ENCODE peak calls at places on chromosomes 3 and 15, in four cellular contexts. B is GM12878, D is K562, Q is H1. N is an unnamed sample.

GRCh38 chr15:42149493-42150245 is 6.8 kb downstream of the PLA2G4F start:
- DNase-seq in Q (no peak), D (no peak), B (no peak), N (no peak)

GRCh38 chr3:40299721-40300335 is 9.7 kb upstream of the EIF1B start:
- DNase-seq in Q (no peak), B (no peak), D (no peak), N (no peak)

GRCh38 chr3:146072824-146073223 is 88.2 kb downstream of the PLOD2 start:
- DNase-seq in Q (no peak), D (no peak), B (no peak), N (no peak)

GRCh38 chr3:88003115-88003755 is 55.6 kb downstream of the CGGBP1 start:
- DNase-seq in B (no peak), D (peak; percentile 12), Q (no peak), N (peak; percentile 50)

GRCh38 chr3:11944052-11944673 is 60.0 kb upstream of the SYN2 start:
- DNase-seq in Q (peak; percentile 55), D (peak; percentile 58), B (no peak), N (peak; percentile 70)

GRCh38 chr3:141484701-141485287 is 2.0 kb upstream of the RASA2 start:
- DNase-seq in B (no peak), Q (no peak), D (no peak), N (no peak)

GRCh38 chr15:40146037-40146436 is 14.8 kb upstream of the BUB1B start:
- DNase-seq in Q (peak; percentile 16), D (no peak), B (no peak), N (peak; percentile 51)

GRCh38 chr3:46668116-46668515 is 25.4 kb downstream of the ALS2CL start:
- DNase-seq in Q (no peak), B (no peak), D (no peak), N (no peak)

GRCh38 chr3:45321607-45322391 is 66.6 kb upstream of the LARS2 start:
- DNase-seq in Q (no peak), D (no peak), B (no peak), N (no peak)

GRCh38 chr15:87144775-87145174 is 1065.1 kb downstream of the AGBL1 start:
- DNase-seq in B (no peak), D (no peak), Q (no peak), N (no peak)

GRCh38 chr15:71162309-71162708 is 47.0 kb downstream of the THSD4 start:
- DNase-seq in D (no peak), Q (no peak), B (no peak), N (no peak)

GRCh38 chr3:184567924-184568590 is 6.5 kb downstream of the EPHB3 start:
- DNase-seq in D (no peak), Q (no peak), B (no peak), N (no peak)

GRCh38 chr3:104785966-104786365 is 580.7 kb upstream of the ALCAM start:
- DNase-seq in D (no peak), Q (no peak), B (no peak), N (no peak)

GRCh38 chr3:65112751-65113300 is 425.0 kb upstream of the ADAMTS9 start:
- DNase-seq in Q (no peak), D (no peak), B (no peak), N (no peak)

GRCh38 chr15:73704869-73705645 is 20.9 kb downstream of the CD276 start:
- DNase-seq in D (peak; percentile 81), B (no peak), Q (peak; percentile 87), N (no peak)

GRCh38 chr15:69289312-69290146 is 9.2 kb upstream of the PAQR5 start:
- DNase-seq in Q (no peak), D (no peak), B (no peak), N (no peak)

GRCh38 chr3:37863949-37864822 is 2.5 kb downstream of the CTDSPL start:
- DNase-seq in B (no peak), Q (peak; percentile 49), D (no peak), N (no peak)

GRCh38 chr3:177150970-177151627 is 46.2 kb downstream of the TBL1XR1 start:
- DNase-seq in D (no peak), Q (no peak), B (peak; percentile 48), N (peak; percentile 39)

GRCh38 chr3:124565013-124565412 is 165.2 kb upstream of the UMPS start:
- DNase-seq in B (no peak), Q (peak; percentile 87), D (peak; percentile 67), N (peak; percentile 69)

GRCh38 chr3:30006111-30006510 is 600.3 kb upstream of the TGFBR2 start:
- DNase-seq in Q (no peak), B (no peak), D (no peak), N (no peak)

DNA sequence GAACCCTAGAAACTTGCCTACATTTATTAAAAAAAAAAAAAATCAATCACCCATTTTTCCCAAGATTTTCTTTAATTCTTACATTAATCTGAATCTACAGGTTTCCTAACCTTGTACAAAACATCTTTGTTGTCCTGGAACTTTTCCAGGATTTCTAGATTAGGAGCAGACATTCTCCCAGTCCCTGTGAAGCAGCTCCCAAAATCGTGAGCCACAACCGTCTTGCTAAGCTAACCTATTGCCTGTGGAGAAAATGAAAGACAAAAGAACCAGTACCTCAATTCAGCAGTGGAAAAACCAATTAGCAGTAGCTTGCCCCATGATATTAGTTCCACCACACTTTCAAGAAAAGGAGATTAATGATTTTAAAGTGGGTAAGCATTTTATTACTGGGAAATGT is 522.1 kb downstream of the UNC13C start:
- DNase-seq in B (no peak), D (no peak), Q (no peak), N (no peak)
- TF ChIP-seq ZNF274 in B (no peak), D (no peak), Q (no peak), N (no peak)

DNA sequence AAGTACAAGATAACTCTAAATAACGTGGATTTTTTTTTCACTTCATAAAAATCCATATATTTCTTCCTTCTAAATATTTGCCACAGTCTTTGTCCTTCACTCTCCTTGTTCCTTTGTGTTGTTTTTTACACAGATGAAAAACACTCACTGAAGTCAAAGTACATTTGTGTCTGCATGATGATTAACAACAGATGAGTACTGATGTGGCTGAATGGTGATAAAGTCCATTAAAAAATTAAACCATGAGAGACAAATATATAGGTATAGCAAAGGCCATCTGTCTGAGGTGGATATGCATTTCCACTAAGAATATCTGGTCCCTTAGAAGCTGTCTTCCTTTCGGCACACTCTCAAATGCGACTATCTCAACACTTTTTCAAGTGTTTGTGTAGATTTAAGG is 317.5 kb upstream of the MCTP2 start:
- DNase-seq in D (no peak), Q (no peak), B (no peak), N (no peak)
- TF ChIP-seq EGR1 in D (no peak), Q (no peak), B (no peak), N (no peak)

GRCh38 chr3:33716227-33716626 is 1.8 kb downstream of the CLASP2 start:
- DNase-seq in D (no peak), B (no peak), Q (no peak), N (no peak)
- TF ChIP-seq ZNF274 in D (no peak), B (no peak), Q (no peak), N (no peak)

DNA sequence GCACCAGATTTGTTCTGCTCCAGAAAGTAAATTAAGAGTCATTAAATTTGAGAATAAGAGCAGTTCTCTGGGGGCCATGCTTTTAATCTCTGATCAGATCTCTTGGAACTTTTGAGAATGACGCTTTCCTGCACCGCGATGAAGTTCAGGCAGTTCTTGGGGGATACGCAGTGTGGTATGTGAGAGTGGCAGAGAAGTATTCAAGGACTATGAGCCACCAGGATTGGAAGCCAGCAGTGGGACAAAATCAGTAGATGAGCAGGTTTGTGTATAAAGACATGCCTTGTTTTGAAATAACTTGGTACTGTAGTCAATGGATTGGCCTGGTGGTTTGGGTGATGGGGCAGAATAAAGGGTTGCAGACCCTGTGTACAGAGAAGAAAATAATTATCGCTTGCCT is 483.6 kb downstream of the ERC2 start:
- DNase-seq in B (no peak), Q (no peak), D (no peak), N (no peak)
- TF ChIP-seq EGR1 in B (no peak), Q (no peak), D (no peak), N (no peak)

DNA sequence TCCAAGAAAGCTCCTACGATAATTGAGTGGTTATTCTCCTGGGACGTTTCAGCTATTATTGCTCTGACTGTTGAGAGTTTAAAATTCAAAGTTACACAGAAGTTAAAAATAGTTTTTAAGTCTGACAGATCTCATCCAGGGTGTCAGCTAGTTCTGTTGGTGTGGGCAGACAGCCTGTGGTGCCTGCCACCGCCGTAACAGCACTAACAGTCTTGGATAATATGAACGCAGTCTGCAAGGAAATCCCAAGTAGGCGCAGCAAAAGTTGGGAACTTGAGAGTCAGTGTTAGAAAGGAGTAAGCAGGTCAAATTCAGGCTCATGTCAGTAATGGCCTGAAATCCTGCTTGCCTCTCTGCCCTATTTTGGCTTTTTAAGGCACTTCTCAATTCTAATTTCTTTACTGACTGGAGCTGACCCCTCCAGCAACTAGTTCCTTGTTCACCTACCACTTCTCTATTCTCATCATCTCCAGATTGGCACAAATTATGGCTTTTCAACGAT is 1.7 kb downstream of the CRYBG3 start:
- DNase-seq in Q (no peak), D (no peak), B (no peak), N (no peak)
- TF ChIP-seq ZNF274 in Q (no peak), D (no peak), B (no peak), N (no peak)

GRCh38 chr3:52061116-52061910 is 4.9 kb upstream of the DUSP7 start:
- DNase-seq in D (no peak), B (no peak), Q (no peak), N (no peak)
- TF ChIP-seq EGR1 in D (no peak), B (no peak), Q (no peak), N (no peak)

DNA sequence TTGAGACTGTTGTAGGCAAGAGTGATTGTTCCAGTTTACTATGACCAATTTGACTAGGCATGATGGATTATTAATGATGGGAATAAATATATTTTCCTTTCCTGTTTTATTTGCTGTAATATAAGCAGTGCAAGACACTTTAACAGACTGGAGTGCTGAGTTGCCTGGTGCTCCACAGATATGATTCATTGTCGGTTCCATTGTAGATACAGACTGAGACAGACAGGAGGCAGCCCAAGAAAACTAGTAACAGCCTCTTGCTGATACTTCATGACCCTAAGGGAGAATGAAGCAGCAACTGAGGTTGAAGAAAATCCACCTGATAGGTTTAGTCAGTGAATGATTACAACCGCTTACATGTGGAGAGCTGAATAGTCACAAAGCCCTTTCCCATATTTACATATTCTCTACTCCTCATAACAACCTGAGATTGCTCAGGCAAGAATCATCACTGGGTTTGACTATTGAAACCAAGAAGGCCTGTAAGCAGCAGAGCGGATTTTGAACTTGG is 235.1 kb upstream of the TPRG1 start:
- DNase-seq in Q (peak; percentile 13), D (no peak), B (no peak), N (no peak)
- TF ChIP-seq ZNF274 in Q (no peak), D (no peak), B (no peak), N (no peak)